ENCODE peak calls at places on chromosomes 13 and 19, in seven cellular contexts. One of them, this sample, is unnamed.

GRCh38 chr19:29757551-29757950 is 42.5 kb upstream of the C19orf12 start:
- DNase-seq in nucleus accumbens: no peak
- DNase-seq in mesothelial cell of epicardium: no peak
- DNase-seq in erythroblast: no peak
- DNase-seq in fibroblast of mammary gland: no peak
- DNase-seq in activated CD4-positive, alpha-beta T cell treated with anti-CD3 and anti-CD28 coated beads, Interleukin-2, amount 50 U/mL, for 48 hours: no peak
- DNase-seq in left ventricle myocardium inferior: no peak
- DNase-seq in this sample: no peak

GRCh38 chr13:71799320-71799719 is 67.7 kb downstream of the DACH1 start:
- DNase-seq in nucleus accumbens: no peak
- DNase-seq in mesothelial cell of epicardium: no peak
- DNase-seq in erythroblast: no peak
- DNase-seq in fibroblast of mammary gland: no peak
- DNase-seq in activated CD4-positive, alpha-beta T cell treated with anti-CD3 and anti-CD28 coated beads, Interleukin-2, amount 50 U/mL, for 48 hours: no peak
- DNase-seq in left ventricle myocardium inferior: no peak
- DNase-seq in this sample: no peak

GRCh38 chr19:27758626-27759505 is 1454.1 kb downstream of the UQCRFS1 start:
- DNase-seq in nucleus accumbens: no peak
- DNase-seq in mesothelial cell of epicardium: no peak
- DNase-seq in erythroblast: no peak
- DNase-seq in fibroblast of mammary gland: no peak
- DNase-seq in activated CD4-positive, alpha-beta T cell treated with anti-CD3 and anti-CD28 coated beads, Interleukin-2, amount 50 U/mL, for 48 hours: no peak
- DNase-seq in left ventricle myocardium inferior: no peak
- DNase-seq in this sample: no peak

GRCh38 chr19:47084879-47085439 is 28.6 kb downstream of the ZC3H4 start:
- DNase-seq in nucleus accumbens: no peak
- DNase-seq in mesothelial cell of epicardium: no peak
- DNase-seq in erythroblast: no peak
- DNase-seq in fibroblast of mammary gland: no peak
- DNase-seq in activated CD4-positive, alpha-beta T cell treated with anti-CD3 and anti-CD28 coated beads, Interleukin-2, amount 50 U/mL, for 48 hours: no peak
- DNase-seq in left ventricle myocardium inferior: no peak
- DNase-seq in this sample: no peak

GRCh38 chr19:53192771-53193533 is at the start of gene ZNF665:
- DNase-seq in nucleus accumbens: peak
- DNase-seq in mesothelial cell of epicardium: peak
- DNase-seq in erythroblast: peak
- DNase-seq in fibroblast of mammary gland: peak
- DNase-seq in activated CD4-positive, alpha-beta T cell treated with anti-CD3 and anti-CD28 coated beads, Interleukin-2, amount 50 U/mL, for 48 hours: peak
- DNase-seq in left ventricle myocardium inferior: peak
- DNase-seq in this sample: peak

GRCh38 chr13:29969286-29969685 is 118.9 kb upstream of the UBL3 start:
- DNase-seq in nucleus accumbens: no peak
- DNase-seq in mesothelial cell of epicardium: no peak
- DNase-seq in erythroblast: no peak
- DNase-seq in fibroblast of mammary gland: peak
- DNase-seq in activated CD4-positive, alpha-beta T cell treated with anti-CD3 and anti-CD28 coated beads, Interleukin-2, amount 50 U/mL, for 48 hours: no peak
- DNase-seq in left ventricle myocardium inferior: no peak
- DNase-seq in this sample: no peak

GRCh38 chr13:74133657-74134201 is 475 bp downstream of the KLF12 start:
- DNase-seq in nucleus accumbens: peak
- DNase-seq in mesothelial cell of epicardium: peak
- DNase-seq in erythroblast: no peak
- DNase-seq in fibroblast of mammary gland: peak
- DNase-seq in activated CD4-positive, alpha-beta T cell treated with anti-CD3 and anti-CD28 coated beads, Interleukin-2, amount 50 U/mL, for 48 hours: peak
- DNase-seq in left ventricle myocardium inferior: peak
- DNase-seq in this sample: peak

GRCh38 chr13:99071666-99072065 is 93.8 kb upstream of the DOCK9 start:
- DNase-seq in nucleus accumbens: no peak
- DNase-seq in mesothelial cell of epicardium: no peak
- DNase-seq in erythroblast: no peak
- DNase-seq in fibroblast of mammary gland: no peak
- DNase-seq in activated CD4-positive, alpha-beta T cell treated with anti-CD3 and anti-CD28 coated beads, Interleukin-2, amount 50 U/mL, for 48 hours: no peak
- DNase-seq in left ventricle myocardium inferior: no peak
- DNase-seq in this sample: no peak

GRCh38 chr13:94620286-94620896 is 18.7 kb downstream of the GPR180 start:
- DNase-seq in nucleus accumbens: no peak
- DNase-seq in mesothelial cell of epicardium: no peak
- DNase-seq in erythroblast: peak
- DNase-seq in fibroblast of mammary gland: peak
- DNase-seq in activated CD4-positive, alpha-beta T cell treated with anti-CD3 and anti-CD28 coated beads, Interleukin-2, amount 50 U/mL, for 48 hours: peak
- DNase-seq in left ventricle myocardium inferior: no peak
- DNase-seq in this sample: no peak

GRCh38 chr13:70457474-70457873 is 349.2 kb upstream of the KLHL1 start:
- DNase-seq in nucleus accumbens: no peak
- DNase-seq in mesothelial cell of epicardium: no peak
- DNase-seq in erythroblast: no peak
- DNase-seq in fibroblast of mammary gland: no peak
- DNase-seq in activated CD4-positive, alpha-beta T cell treated with anti-CD3 and anti-CD28 coated beads, Interleukin-2, amount 50 U/mL, for 48 hours: no peak
- DNase-seq in left ventricle myocardium inferior: no peak
- DNase-seq in this sample: no peak

GRCh38 chr19:34824686-34825085 is 51.7 kb upstream of the ZNF599 start:
- DNase-seq in nucleus accumbens: no peak
- DNase-seq in mesothelial cell of epicardium: no peak
- DNase-seq in erythroblast: no peak
- DNase-seq in fibroblast of mammary gland: no peak
- DNase-seq in activated CD4-positive, alpha-beta T cell treated with anti-CD3 and anti-CD28 coated beads, Interleukin-2, amount 50 U/mL, for 48 hours: no peak
- DNase-seq in left ventricle myocardium inferior: no peak
- DNase-seq in this sample: no peak

GRCh38 chr13:101640797-101641400 is 188.4 kb downstream of the ITGBL1 start:
- DNase-seq in nucleus accumbens: no peak
- DNase-seq in mesothelial cell of epicardium: no peak
- DNase-seq in erythroblast: no peak
- DNase-seq in fibroblast of mammary gland: peak
- DNase-seq in activated CD4-positive, alpha-beta T cell treated with anti-CD3 and anti-CD28 coated beads, Interleukin-2, amount 50 U/mL, for 48 hours: no peak
- DNase-seq in left ventricle myocardium inferior: no peak
- DNase-seq in this sample: no peak

GRCh38 chr13:56561327-56561726 is 579.4 kb upstream of the PRR20A start:
- DNase-seq in nucleus accumbens: no peak
- DNase-seq in mesothelial cell of epicardium: no peak
- DNase-seq in erythroblast: no peak
- DNase-seq in fibroblast of mammary gland: no peak
- DNase-seq in activated CD4-positive, alpha-beta T cell treated with anti-CD3 and anti-CD28 coated beads, Interleukin-2, amount 50 U/mL, for 48 hours: no peak
- DNase-seq in left ventricle myocardium inferior: no peak
- DNase-seq in this sample: no peak

GRCh38 chr19:6418562-6418932 is 6.1 kb downstream of the KHSRP start:
- DNase-seq in nucleus accumbens: no peak
- DNase-seq in mesothelial cell of epicardium: no peak
- DNase-seq in erythroblast: no peak
- DNase-seq in fibroblast of mammary gland: no peak
- DNase-seq in activated CD4-positive, alpha-beta T cell treated with anti-CD3 and anti-CD28 coated beads, Interleukin-2, amount 50 U/mL, for 48 hours: no peak
- DNase-seq in left ventricle myocardium inferior: no peak
- DNase-seq in this sample: no peak

GRCh38 chr13:74173822-74174221 is 39.6 kb upstream of the KLF12 start:
- DNase-seq in nucleus accumbens: no peak
- DNase-seq in mesothelial cell of epicardium: no peak
- DNase-seq in erythroblast: no peak
- DNase-seq in fibroblast of mammary gland: no peak
- DNase-seq in activated CD4-positive, alpha-beta T cell treated with anti-CD3 and anti-CD28 coated beads, Interleukin-2, amount 50 U/mL, for 48 hours: no peak
- DNase-seq in left ventricle myocardium inferior: no peak
- DNase-seq in this sample: no peak

GRCh38 chr13:34654203-34654602 is 287.9 kb upstream of the NBEA start:
- DNase-seq in nucleus accumbens: no peak
- DNase-seq in mesothelial cell of epicardium: no peak
- DNase-seq in erythroblast: no peak
- DNase-seq in fibroblast of mammary gland: peak
- DNase-seq in activated CD4-positive, alpha-beta T cell treated with anti-CD3 and anti-CD28 coated beads, Interleukin-2, amount 50 U/mL, for 48 hours: no peak
- DNase-seq in left ventricle myocardium inferior: no peak
- DNase-seq in this sample: no peak

GRCh38 chr13:26682606-26683005 is 78.0 kb downstream of the GPR12 start:
- DNase-seq in nucleus accumbens: no peak
- DNase-seq in mesothelial cell of epicardium: no peak
- DNase-seq in erythroblast: no peak
- DNase-seq in fibroblast of mammary gland: no peak
- DNase-seq in activated CD4-positive, alpha-beta T cell treated with anti-CD3 and anti-CD28 coated beads, Interleukin-2, amount 50 U/mL, for 48 hours: no peak
- DNase-seq in left ventricle myocardium inferior: no peak
- DNase-seq in this sample: no peak

GRCh38 chr19:10406191-10406590 is 2.8 kb upstream of the CDC37 start:
- DNase-seq in nucleus accumbens: no peak
- DNase-seq in mesothelial cell of epicardium: no peak
- DNase-seq in erythroblast: no peak
- DNase-seq in fibroblast of mammary gland: no peak
- DNase-seq in activated CD4-positive, alpha-beta T cell treated with anti-CD3 and anti-CD28 coated beads, Interleukin-2, amount 50 U/mL, for 48 hours: no peak
- DNase-seq in left ventricle myocardium inferior: no peak
- DNase-seq in this sample: no peak

GRCh38 chr13:113854238-113855011 is 9.5 kb downstream of the GAS6 start:
- DNase-seq in nucleus accumbens: no peak
- DNase-seq in mesothelial cell of epicardium: no peak
- DNase-seq in erythroblast: no peak
- DNase-seq in fibroblast of mammary gland: peak
- DNase-seq in activated CD4-positive, alpha-beta T cell treated with anti-CD3 and anti-CD28 coated beads, Interleukin-2, amount 50 U/mL, for 48 hours: no peak
- DNase-seq in left ventricle myocardium inferior: peak
- DNase-seq in this sample: no peak

GRCh38 chr13:47117268-47117667 is 220.4 kb upstream of the HTR2A start:
- DNase-seq in nucleus accumbens: no peak
- DNase-seq in mesothelial cell of epicardium: no peak
- DNase-seq in erythroblast: no peak
- DNase-seq in fibroblast of mammary gland: peak
- DNase-seq in activated CD4-positive, alpha-beta T cell treated with anti-CD3 and anti-CD28 coated beads, Interleukin-2, amount 50 U/mL, for 48 hours: no peak
- DNase-seq in left ventricle myocardium inferior: no peak
- DNase-seq in this sample: no peak

GRCh38 chr19:4089400-4089908 is 22.8 kb upstream of the ZBTB7A start:
- DNase-seq in nucleus accumbens: no peak
- DNase-seq in mesothelial cell of epicardium: no peak
- DNase-seq in erythroblast: peak
- DNase-seq in fibroblast of mammary gland: no peak
- DNase-seq in activated CD4-positive, alpha-beta T cell treated with anti-CD3 and anti-CD28 coated beads, Interleukin-2, amount 50 U/mL, for 48 hours: peak
- DNase-seq in left ventricle myocardium inferior: no peak
- DNase-seq in this sample: peak

GRCh38 chr19:39307233-39307821 is 11.1 kb downstream of the IFNL1 start:
- DNase-seq in nucleus accumbens: no peak
- DNase-seq in mesothelial cell of epicardium: peak
- DNase-seq in erythroblast: peak
- DNase-seq in fibroblast of mammary gland: no peak
- DNase-seq in activated CD4-positive, alpha-beta T cell treated with anti-CD3 and anti-CD28 coated beads, Interleukin-2, amount 50 U/mL, for 48 hours: no peak
- DNase-seq in left ventricle myocardium inferior: no peak
- DNase-seq in this sample: no peak